ENCODE peak calls at places on chromosome 20, in seven cellular contexts. J is CD8-positive, alpha-beta memory T cell; A is tibial artery; W is right atrium auricular region; R is cardiac muscle cell; P is K562; F is heart left ventricle. D is an unnamed sample.

GRCh38 chr20:16801919-16802651 is 53.9 kb downstream of the OTOR start:
- DNase-seq in J (no peak), A (no peak), W (peak; percentile 65), R (peak; percentile 71), P (peak; percentile 32), F (peak; percentile 30), D (peak; percentile 59)

GRCh38 chr20:956330-956951 is 40.3 kb upstream of the ANGPT4 start:
- DNase-seq in J (peak; percentile 68), A (peak; percentile 76), W (peak; percentile 74), R (peak; percentile 83), P (peak; percentile 21), F (peak; percentile 54), D (peak; percentile 69)

GRCh38 chr20:32510601-32511357 is 74.4 kb downstream of the NOL4L start:
- DNase-seq in J (no peak), A (no peak), W (no peak), R (peak; percentile 45), P (peak; percentile 70), F (no peak), D (no peak)

GRCh38 chr20:43096471-43096870 is 93.2 kb downstream of the PTPRT start:
- DNase-seq in J (no peak), A (no peak), W (no peak), R (peak; percentile 23), P (no peak), F (no peak), D (no peak)

GRCh38 chr20:47741669-47742345 is 43.5 kb downstream of the SULF2 start:
- DNase-seq in J (no peak), A (no peak), W (no peak), R (no peak), P (no peak), F (no peak), D (no peak)

GRCh38 chr20:17794400-17794799 is 94.6 kb downstream of the BANF2 start:
- DNase-seq in J (no peak), A (peak; percentile 73), W (no peak), R (no peak), P (no peak), F (no peak), D (no peak)

GRCh38 chr20:13772529-13772928 is 12.2 kb downstream of the ESF1 start:
- DNase-seq in J (no peak), A (no peak), W (no peak), R (no peak), P (no peak), F (no peak), D (no peak)

GRCh38 chr20:11296951-11297350 is 620.7 kb upstream of the BTBD3 start:
- DNase-seq in J (no peak), A (no peak), W (no peak), R (no peak), P (no peak), F (no peak), D (no peak)

GRCh38 chr20:28562510-28562898 is 2695.0 kb upstream of the DEFB115 start:
- DNase-seq in J (no peak), A (no peak), W (no peak), R (no peak), P (peak; percentile 6), F (no peak), D (no peak)

GRCh38 chr20:54622338-54623280 is 147.2 kb downstream of the DOK5 start:
- DNase-seq in J (no peak), A (no peak), W (no peak), R (no peak), P (no peak), F (peak; percentile 37), D (no peak)

GRCh38 chr20:48210111-48211029 is 425.1 kb upstream of the SULF2 start:
- DNase-seq in J (no peak), A (peak; percentile 54), W (no peak), R (no peak), P (no peak), F (peak; percentile 45), D (no peak)

GRCh38 chr20:32249030-32249738 is 28.3 kb upstream of the KIF3B start:
- DNase-seq in J (peak; percentile 83), A (no peak), W (no peak), R (no peak), P (no peak), F (no peak), D (no peak)

GRCh38 chr20:31723282-31724078 is 812 bp upstream of the BCL2L1 start:
- DNase-seq in J (peak; percentile 100), A (peak; percentile 98), W (peak; percentile 99), R (peak; percentile 98), P (peak; percentile 100), F (peak; percentile 99), D (peak; percentile 97)

GRCh38 chr20:23119456-23120216 is 33.5 kb upstream of the CD93 start:
- DNase-seq in J (no peak), A (no peak), W (no peak), R (no peak), P (no peak), F (peak; percentile 57), D (no peak)
- H3K4me1 ChIP-seq in J (no peaks in the 10 kb centered on the region), A (peaks cover 6% of the 10 kb centered on the region), W (no peaks in the 10 kb centered on the region), R (peaks cover 23% of the 10 kb centered on the region), P (peaks cover 50% of the 10 kb centered on the region), F (peaks cover 61% of the 10 kb centered on the region), D (peaks cover 22% of the 10 kb centered on the region)

GRCh38 chr20:24950128-24950835 is 1.2 kb downstream of the CST7 start:
- DNase-seq in J (no peak), A (no peak), W (no peak), R (no peak), P (no peak), F (no peak), D (no peak)

GRCh38 chr20:24952376-24953203 is 3.5 kb downstream of the CST7 start:
- DNase-seq in J (no peak), A (no peak), W (no peak), R (no peak), P (no peak), F (no peak), D (no peak)

GRCh38 chr20:24949756-24950127 is 673 bp downstream of the CST7 start:
- DNase-seq in J (no peak), A (no peak), W (no peak), R (no peak), P (no peak), F (no peak), D (peak; percentile 28)

GRCh38 chr20:24951536-24952047 is 2.5 kb downstream of the CST7 start:
- DNase-seq in J (no peak), A (no peak), W (no peak), R (no peak), P (no peak), F (no peak), D (no peak)

DNA sequence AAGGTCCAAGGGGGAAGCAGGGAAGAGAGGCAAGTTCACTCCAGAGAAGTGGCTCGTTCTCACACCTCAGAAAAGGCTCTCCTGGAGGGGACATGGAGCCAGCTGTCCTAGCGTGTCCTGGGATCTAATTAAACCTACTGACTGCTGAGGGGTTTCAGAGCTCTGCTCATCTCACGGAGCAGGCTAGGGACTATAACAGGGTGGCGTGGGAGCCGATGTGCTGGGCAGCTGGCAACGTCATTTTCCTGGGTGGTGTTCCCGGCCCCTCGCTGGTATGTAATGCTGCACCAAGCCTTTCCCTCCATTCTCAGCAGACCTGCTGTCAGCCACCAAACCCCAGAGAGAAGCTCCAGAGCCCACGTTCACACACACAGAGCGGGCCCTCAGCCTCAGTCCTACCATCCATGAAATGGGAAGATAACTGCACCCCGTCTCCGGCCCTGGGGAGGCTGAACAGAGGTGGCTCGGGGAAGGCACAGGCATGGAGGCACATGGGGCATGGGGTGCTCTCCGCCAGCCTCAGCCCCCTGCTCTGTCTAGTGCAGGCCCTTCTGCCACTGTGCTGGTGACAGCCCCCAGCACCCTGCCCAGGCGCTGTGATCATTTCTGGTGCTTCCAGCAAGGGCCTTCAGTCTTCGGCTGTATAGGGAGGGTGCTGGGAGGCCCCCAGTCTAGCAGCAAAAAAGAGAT is 1.9 kb downstream of the CST7 start:
- DNase-seq in J (no peak), A (no peak), W (no peak), R (no peak), P (no peak), F (no peak), D (no peak)
- H3K4me3 ChIP-seq in J (peak overlapping the region; percentile 81), A (no peak overlapping the region), W (no peak overlapping the region), R (no peak overlapping the region), P (no peak overlapping the region), F (no peak overlapping the region), D (no peak overlapping the region)

DNA sequence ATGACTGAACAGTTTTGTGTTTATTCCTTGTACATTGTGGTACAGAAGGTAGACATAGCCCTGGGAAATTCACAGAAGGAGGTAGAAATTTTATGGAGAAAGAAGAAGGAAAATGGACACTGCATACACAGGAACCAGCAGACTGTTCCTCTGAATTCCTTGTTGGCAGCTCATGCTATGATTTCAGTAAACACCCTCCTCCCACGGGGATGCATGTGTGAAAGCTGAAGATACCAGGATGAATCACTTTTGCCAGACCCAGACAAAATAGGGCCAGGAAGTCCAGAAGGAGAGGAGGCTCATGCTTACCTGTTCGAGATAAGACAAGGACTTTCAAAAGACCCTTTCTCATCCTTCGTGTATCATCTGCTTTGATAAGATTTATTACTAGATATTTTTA is 110.3 kb upstream of the GGTLC1 start:
- DNase-seq in J (no peak), A (no peak), W (no peak), R (no peak), P (no peak), F (no peak), D (no peak)
- H3K4me1 ChIP-seq in J (peaks cover 4% of the 10 kb centered on the region), A (no peaks in the 10 kb centered on the region), W (no peaks in the 10 kb centered on the region), R (peaks cover 10% of the 10 kb centered on the region), P (no peaks in the 10 kb centered on the region), F (no peaks in the 10 kb centered on the region), D (no peaks in the 10 kb centered on the region)

GRCh38 chr20:3226093-3226492 is 12.9 kb downstream of the SLC4A11 start:
- DNase-seq in J (no peak), A (no peak), W (no peak), R (no peak), P (no peak), F (no peak), D (no peak)

GRCh38 chr20:3223937-3224680 is 14.8 kb downstream of the ITPA start:
- DNase-seq in J (no peak), A (no peak), W (no peak), R (no peak), P (no peak), F (no peak), D (no peak)

GRCh38 chr20:3221398-3222226 is 12.3 kb downstream of the ITPA start:
- DNase-seq in J (no peak), A (no peak), W (no peak), R (no peak), P (no peak), F (no peak), D (no peak)

GRCh38 chr20:3224681-3225421 is 14.1 kb downstream of the SLC4A11 start:
- DNase-seq in J (no peak), A (no peak), W (no peak), R (no peak), P (no peak), F (no peak), D (no peak)

DNA sequence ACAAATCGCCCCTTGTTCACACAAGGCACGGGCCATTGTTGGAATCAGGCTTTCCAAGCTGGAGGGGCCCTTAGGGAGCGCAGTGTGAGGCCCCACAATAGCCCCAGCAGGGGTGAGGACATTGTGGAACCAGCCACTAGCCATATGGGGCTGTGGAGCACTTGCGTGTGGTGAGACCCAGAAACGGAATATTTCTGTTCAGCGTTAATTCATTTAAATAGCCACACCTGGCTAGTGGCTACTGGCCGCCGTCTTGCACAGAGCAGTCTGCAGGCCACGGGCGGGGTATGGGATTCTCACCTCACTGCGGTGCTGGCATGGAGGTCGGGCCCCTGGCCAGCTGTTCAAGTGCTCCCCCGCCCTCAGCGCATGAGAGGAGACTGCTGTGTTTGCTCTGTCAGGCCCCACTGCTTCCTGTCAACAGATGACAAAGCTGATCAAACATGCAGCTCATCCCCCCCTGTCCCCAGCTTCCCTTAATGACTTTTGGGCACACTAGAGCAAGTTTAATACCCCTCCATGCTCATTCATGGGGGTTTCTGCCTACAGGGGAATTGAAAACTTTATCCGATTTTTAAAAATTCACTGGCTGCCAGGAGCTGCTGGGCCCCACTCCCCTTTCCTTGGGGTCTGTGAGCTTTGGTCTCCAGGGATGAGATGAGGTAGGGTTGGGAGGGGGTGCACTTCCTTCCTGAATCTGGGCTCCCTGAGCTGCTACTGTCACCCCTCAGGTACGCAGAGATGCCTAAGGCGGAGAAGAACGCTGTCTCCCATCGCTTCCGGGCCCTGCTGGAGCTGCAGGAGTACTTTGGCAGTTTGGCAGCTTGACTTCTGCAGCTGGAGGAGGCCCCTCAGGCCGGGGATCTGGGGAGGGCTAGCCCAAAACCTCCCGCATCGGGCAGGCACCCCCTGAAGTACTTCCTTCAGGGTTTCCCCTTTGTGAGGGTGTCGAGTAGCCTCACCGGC is 13.6 kb downstream of the ITPA start:
- DNase-seq in J (peak; percentile 62), A (no peak), W (no peak), R (no peak), P (no peak), F (peak; percentile 65), D (no peak)
- H3K4me3 ChIP-seq in J (no peak overlapping the region), A (no peak overlapping the region), W (no peak overlapping the region), R (no peak overlapping the region), P (no peak overlapping the region), F (no peak overlapping the region), D (no peak overlapping the region)

D was measured in lung.